ENCODE peak calls at places on chromosome 9, in seven cellular contexts. H, K, O, C, S, F and G are unnamed samples.

GRCh38 chr9:100515578-100516494 is 42.9 kb downstream of the TMEFF1 start:
- DNase-seq in F (peak), H (no peak), O (no peak), K (no peak), S (no peak), C (no peak), G (no peak)

GRCh38 chr9:89466451-89467277 is 31.2 kb downstream of the SEMA4D start:
- DNase-seq in O (no peak), C (no peak), H (peak), K (no peak), F (no peak), S (no peak), G (peak)

GRCh38 chr9:5633243-5633642 is 4.3 kb downstream of the RIC1 start:
- DNase-seq in C (no peak), K (no peak), S (no peak), F (peak), O (no peak), H (no peak), G (no peak)

GRCh38 chr9:13971910-13972655 is 341.9 kb downstream of the NFIB start:
- DNase-seq in F (peak), C (no peak), S (no peak), O (no peak), H (no peak), K (no peak), G (no peak)

GRCh38 chr9:131029574-131029952 is 20.6 kb downstream of the LAMC3 start:
- DNase-seq in K (no peak), H (no peak), F (no peak), S (no peak), O (no peak), C (no peak), G (no peak)

GRCh38 chr9:85900504-85901201 is 40.3 kb upstream of the NAA35 start:
- DNase-seq in H (no peak), O (peak), K (peak), S (no peak), F (peak), C (no peak), G (no peak)

GRCh38 chr9:83965350-83966208 is 14.4 kb downstream of the HNRNPK start:
- DNase-seq in S (no peak), K (no peak), H (peak), C (no peak), O (no peak), F (peak), G (no peak)

GRCh38 chr9:128621730-128622455 is 34.8 kb downstream of the DYNC2I2 start:
- DNase-seq in O (no peak), K (no peak), C (no peak), H (no peak), F (no peak), S (no peak), G (no peak)

GRCh38 chr9:20339611-20340010 is 282.7 kb downstream of the MLLT3 start:
- DNase-seq in F (no peak), O (no peak), C (no peak), H (no peak), K (no peak), S (peak), G (no peak)

DNA sequence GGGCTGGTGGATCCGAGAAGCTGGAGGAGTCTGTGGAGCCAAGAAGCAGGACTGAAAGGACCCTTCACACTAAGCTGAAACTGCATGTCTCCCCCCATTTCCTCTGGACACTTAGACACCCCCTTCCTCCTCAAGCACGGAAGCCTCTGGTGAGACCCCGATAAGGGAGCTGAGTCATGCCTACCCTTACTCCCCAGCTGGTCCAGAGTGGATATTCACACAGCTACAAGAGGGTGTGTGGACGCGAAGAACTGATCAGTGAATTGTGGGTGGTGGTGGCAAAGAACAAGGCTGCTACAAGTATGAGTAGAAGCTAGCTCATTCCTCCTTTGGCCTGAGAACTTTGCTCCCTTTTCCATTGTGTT is 4.3 kb downstream of the TLN1 start:
- DNase-seq in S (no peak), K (no peak), F (no peak), C (no peak), H (no peak), O (no peak), G (no peak)
- H3K4me3 ChIP-seq in S (peak), K (peak), F (peak), C (peak), H (no peak), O (peak), G (peak)

GRCh38 chr9:126514037-126514821 is 99.5 kb upstream of the LMX1B start:
- DNase-seq in O (peak), C (peak), H (peak), F (peak), S (no peak), K (no peak), G (peak)
- H3K4me3 ChIP-seq in O (no peak), C (no peak), H (no peak), F (no peak), S (peak), K (no peak), G (no peak)

DNA sequence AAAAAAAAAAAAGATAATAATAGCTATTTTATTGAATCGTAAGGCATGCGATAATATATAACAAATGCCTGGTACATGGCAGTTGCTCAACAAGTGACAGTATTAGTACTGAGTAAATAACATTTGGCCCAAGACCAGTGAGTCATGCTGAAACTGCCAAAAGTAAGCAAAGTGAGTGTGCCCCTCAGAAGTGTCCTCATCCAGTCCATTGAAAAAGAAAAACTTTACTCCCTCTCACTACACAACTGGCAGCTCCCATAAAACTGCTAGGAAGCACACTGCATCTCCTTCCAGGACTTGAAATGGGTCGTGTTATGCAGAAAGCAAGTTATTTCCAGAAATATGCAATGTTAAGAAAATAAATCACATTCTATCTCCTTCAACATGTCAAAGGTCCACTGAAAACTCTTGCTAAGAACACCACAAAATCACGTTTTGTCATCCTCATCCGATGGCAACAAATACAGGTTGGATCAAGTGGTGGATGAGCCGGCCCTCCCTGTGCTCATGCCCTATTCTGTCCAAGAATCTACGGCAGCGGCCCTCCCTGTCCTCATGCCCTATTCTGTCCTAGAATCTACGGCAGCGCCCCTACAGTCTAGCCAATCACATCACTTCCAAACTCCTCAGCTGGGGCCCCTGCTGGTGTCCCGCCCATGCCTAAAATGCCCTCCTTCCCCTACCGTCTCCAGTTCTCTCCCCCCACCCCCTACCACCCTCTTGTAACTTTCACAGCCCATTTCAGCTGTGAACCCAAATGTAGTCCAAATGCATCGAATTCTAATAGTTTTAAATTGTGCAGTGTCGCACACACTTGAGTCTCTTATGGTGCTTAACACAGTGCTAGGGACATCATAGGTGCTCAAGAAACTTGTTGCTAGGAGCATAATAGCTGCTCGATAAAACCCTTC is 12.5 kb downstream of the PTCH1 start:
- DNase-seq in F (peak), H (no peak), C (no peak), S (no peak), K (peak), O (peak), G (no peak)
- H3K4me3 ChIP-seq in F (no peak), H (no peak), C (no peak), S (no peak), K (peak), O (peak), G (no peak)

DNA sequence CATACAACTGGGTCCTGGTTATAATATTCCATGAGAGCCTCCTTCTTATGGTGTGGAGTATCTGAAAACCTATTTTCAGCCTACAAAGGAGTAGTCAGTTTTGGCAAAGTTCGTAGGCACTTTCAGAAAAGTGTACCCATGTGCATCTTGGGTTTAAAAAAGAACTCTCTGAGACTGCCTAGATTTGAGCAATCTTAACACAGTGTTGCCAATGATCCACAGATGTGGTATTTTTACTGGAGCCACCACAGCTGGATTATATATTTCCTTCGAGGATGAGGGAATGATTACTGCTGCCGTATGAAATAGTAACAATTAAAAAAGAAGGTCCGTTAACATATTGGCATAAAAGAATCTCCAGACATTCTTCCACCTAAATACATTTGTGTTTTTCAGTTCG is 1.1 kb downstream of the PALM2AKAP2 start:
- DNase-seq in H (no peak), F (peak), C (no peak), S (no peak), O (no peak), K (no peak), G (no peak)
- H3K4me3 ChIP-seq in H (no peak), F (peak), C (peak), S (peak), O (no peak), K (peak), G (no peak)

GRCh38 chr9:87401681-87402080 is 96.0 kb upstream of the DAPK1 start:
- DNase-seq in F (no peak), S (no peak), C (no peak), K (no peak), H (no peak), O (no peak), G (no peak)

GRCh38 chr9:87405677-87406544 is 91.8 kb upstream of the DAPK1 start:
- DNase-seq in K (no peak), S (no peak), H (peak), F (peak), O (peak), C (no peak), G (no peak)

GRCh38 chr9:87402537-87402936 is 95.1 kb upstream of the DAPK1 start:
- DNase-seq in K (no peak), O (no peak), C (no peak), F (no peak), H (no peak), S (no peak), G (no peak)

GRCh38 chr9:87406545-87407166 is 91.0 kb upstream of the DAPK1 start:
- DNase-seq in F (no peak), K (no peak), O (no peak), C (no peak), H (no peak), S (no peak), G (no peak)
- H3K4me3 ChIP-seq in F (no peak), K (no peak), O (no peak), C (no peak), H (no peak), S (no peak), G (no peak)

GRCh38 chr9:72527801-72528195 is 6.4 kb downstream of the TMC1 start:
- DNase-seq in H (no peak), S (no peak), C (no peak), O (no peak), F (no peak), K (no peak), G (no peak)
- H3K4me3 ChIP-seq in H (no peak), S (peak), C (peak), O (peak), F (no peak), K (peak), G (peak)